ENCODE peak calls at places on chromosomes 4 and X, in four cellular contexts. D, R, L and B are unnamed samples.

GRCh38 chr4:177041356-177041755 is 248.6 kb upstream of the VEGFC start:
- DNase-seq in L (no peak), R (no peak), D (no peak), B (no peak)

GRCh38 chrX:148310402-148311200 is 189.8 kb upstream of the AFF2 start:
- DNase-seq in D (no peak), L (no peak), R (no peak), B (no peak)

GRCh38 chrX:10111364-10112148 is 45.2 kb upstream of the CLCN4 start:
- DNase-seq in R (no peak), D (no peak), L (no peak), B (no peak)

GRCh38 chr4:19947349-19947748 is 304.4 kb upstream of the SLIT2 start:
- DNase-seq in L (no peak), D (no peak), R (peak), B (no peak)

GRCh38 chr4:87843936-87844335 is 11.2 kb downstream of the MEPE start:
- DNase-seq in D (peak), R (no peak), L (no peak), B (no peak)

GRCh38 chr4:80017125-80017854 is 55.7 kb downstream of the ANTXR2 start:
- DNase-seq in R (peak), L (no peak), D (peak), B (no peak)

GRCh38 chr4:5998333-5998936 is 19.8 kb downstream of the C4orf50 start:
- DNase-seq in L (peak), D (peak), R (peak), B (peak)

GRCh38 chrX:139559383-139560042 is 29.0 kb downstream of the F9 start:
- DNase-seq in R (peak), D (no peak), L (peak), B (peak)

GRCh38 chrX:129427267-129427666 is 96.0 kb downstream of the SMARCA1 start:
- DNase-seq in R (no peak), L (no peak), D (no peak), B (no peak)

GRCh38 chr4:101419324-101420135 is 72.2 kb upstream of the PPP3CA start:
- DNase-seq in L (no peak), R (peak), D (peak), B (no peak)

GRCh38 chr4:78870056-78870455 is 69.2 kb downstream of the PAQR3 start:
- DNase-seq in R (no peak), L (no peak), D (no peak), B (no peak)

GRCh38 chr4:157896726-157897125 is 276.1 kb downstream of the GASK1B start:
- DNase-seq in L (no peak), D (no peak), R (no peak), B (no peak)

GRCh38 chr4:82718067-82718935 is 80.3 kb downstream of the SCD5 start:
- DNase-seq in L (no peak), R (no peak), D (no peak), B (no peak)

GRCh38 chr4:25926473-25926872 is 12.5 kb downstream of the SMIM20 start:
- DNase-seq in D (no peak), R (no peak), L (no peak), B (no peak)

GRCh38 chr4:38387348-38387747 is 276.7 kb upstream of the KLF3 start:
- DNase-seq in L (no peak), R (no peak), D (no peak), B (no peak)

GRCh38 chrX:66043584-66043983 is 3.7 kb upstream of the VSIG4 start:
- DNase-seq in L (no peak), R (no peak), D (no peak), B (no peak)

GRCh38 chr4:134320048-134320447 is 118.5 kb upstream of the PABPC4L start:
- DNase-seq in L (no peak), D (no peak), R (no peak), B (no peak)

GRCh38 chrX:153685751-153686676 is 1.7 kb upstream of the SLC6A8 start:
- DNase-seq in L (no peak), D (no peak), R (no peak), B (no peak)

GRCh38 chr4:24559889-24560288 is 24.5 kb downstream of the DHX15 start:
- DNase-seq in L (no peak), R (no peak), D (no peak), B (no peak)

GRCh38 chr4:183097251-183098079 is 1.6 kb upstream of the WWC2 start:
- DNase-seq in L (peak), D (no peak), R (no peak), B (no peak)

GRCh38 chrX:136115124-136115908 is 32.0 kb upstream of the FHL1 start:
- DNase-seq in R (no peak), D (no peak), L (no peak), B (no peak)

GRCh38 chrX:13864264-13864663 is 47.4 kb upstream of the GPM6B start:
- DNase-seq in R (no peak), D (no peak), L (no peak), B (no peak)

GRCh38 chrX:140710710-140711109 is 1.2 kb downstream of the LINC00632 start:
- DNase-seq in L (no peak), R (no peak), D (no peak), B (no peak)

GRCh38 chrX:100411802-100412333 is 1.8 kb upstream of the PCDH19 start:
- DNase-seq in D (no peak), R (no peak), L (no peak), B (no peak)

GRCh38 chr4:5798447-5798846 is 87.4 kb downstream of the EVC start:
- DNase-seq in R (no peak), L (no peak), D (no peak), B (no peak)

DNA sequence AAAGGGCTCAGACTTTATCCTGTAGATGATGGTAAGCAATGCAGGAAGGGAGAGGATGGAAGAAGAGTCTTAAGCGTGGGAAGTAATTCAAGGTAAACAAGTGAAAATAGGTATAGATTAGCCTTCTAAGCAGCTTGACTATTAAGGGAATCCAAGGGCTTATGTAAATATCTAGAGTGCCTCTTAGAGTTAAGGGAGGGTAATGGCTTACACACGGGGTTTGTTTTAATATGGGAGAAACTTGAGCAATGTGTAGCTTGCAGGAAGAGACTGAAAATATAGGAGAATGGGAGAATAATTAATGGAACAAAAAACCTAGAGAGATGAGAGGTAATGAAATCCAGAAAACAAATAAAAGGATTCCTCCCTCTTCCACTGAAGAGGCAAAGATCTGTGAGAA is 12.8 kb upstream of the SAP30 start:
- DNase-seq in R (no peak), D (no peak), L (no peak), B (no peak)
- TF ChIP-seq CTCF in R (no peak), D (no peak), L (no peak), B (no peak)

GRCh38 chr4:145014365-145014764 is 83.6 kb downstream of the ANAPC10 start:
- DNase-seq in L (no peak), R (no peak), D (no peak), B (no peak)
- TF ChIP-seq CTCF in L (no peak), R (no peak), D (no peak), B (no peak)

GRCh38 chrX:54042609-54043010 is 1.7 kb downstream of the PHF8 start:
- DNase-seq in D (no peak), L (peak), R (no peak), B (peak)
- TF ChIP-seq CTCF in D (no peak), L (no peak), R (peak), B (peak)

GRCh38 chr4:15778191-15778741 is at the start of gene CD38:
- DNase-seq in L (peak), D (no peak), R (no peak), B (no peak)
- TF ChIP-seq CTCF in L (no peak), D (no peak), R (no peak), B (no peak)

GRCh38 chr4:126071346-126072333 is 756.9 kb downstream of the FAT4 start:
- DNase-seq in L (no peak), D (peak), R (peak), B (no peak)
- TF ChIP-seq CTCF in L (no peak), D (no peak), R (no peak), B (no peak)

GRCh38 chrX:51182545-51182944 is 150.1 kb upstream of the NUDT10 start:
- DNase-seq in R (no peak), L (peak), D (no peak), B (no peak)
- TF ChIP-seq CTCF in R (no peak), L (no peak), D (no peak), B (peak)